ENCODE peak calls at places on chromosomes 5 and 9, in nine cellular contexts. One of them, this sample, is unnamed.

GRCh38 chr9:126702501-126703329 is 89.0 kb downstream of the LMX1B start:
- DNase-seq in kidney: peak
- DNase-seq in ovary: no peak
- DNase-seq in astrocyte: no peak
- DNase-seq in upper lobe of right lung: peak
- DNase-seq in tibial artery: no peak
- DNase-seq in left lung: no peak
- DNase-seq in right atrium auricular region: no peak
- DNase-seq in mesendoderm: peak
- DNase-seq in this sample: no peak

GRCh38 chr5:135185461-135186075 is 151.5 kb upstream of the PITX1 start:
- DNase-seq in astrocyte: peak
- DNase-seq in mesendoderm: peak
- DNase-seq in upper lobe of right lung: no peak
- DNase-seq in right atrium auricular region: peak
- DNase-seq in kidney: no peak
- DNase-seq in tibial artery: no peak
- DNase-seq in ovary: no peak
- DNase-seq in left lung: no peak
- DNase-seq in this sample: no peak

GRCh38 chr5:116572375-116573278 is 2.0 kb downstream of the SEMA6A start:
- DNase-seq in kidney: peak
- DNase-seq in upper lobe of right lung: peak
- DNase-seq in mesendoderm: peak
- DNase-seq in ovary: peak
- DNase-seq in astrocyte: no peak
- DNase-seq in tibial artery: peak
- DNase-seq in left lung: no peak
- DNase-seq in right atrium auricular region: no peak
- DNase-seq in this sample: no peak

GRCh38 chr5:178469011-178469974 is 120.9 kb downstream of the COL23A1 start:
- DNase-seq in upper lobe of right lung: no peak
- DNase-seq in tibial artery: no peak
- DNase-seq in ovary: no peak
- DNase-seq in kidney: no peak
- DNase-seq in left lung: no peak
- DNase-seq in right atrium auricular region: no peak
- DNase-seq in astrocyte: no peak
- DNase-seq in mesendoderm: no peak
- DNase-seq in this sample: no peak

GRCh38 chr5:3595102-3595961 is at the start of gene IRX1:
- DNase-seq in upper lobe of right lung: peak
- DNase-seq in astrocyte: peak
- DNase-seq in kidney: peak
- DNase-seq in tibial artery: no peak
- DNase-seq in ovary: no peak
- DNase-seq in mesendoderm: peak
- DNase-seq in right atrium auricular region: no peak
- DNase-seq in left lung: peak
- DNase-seq in this sample: no peak

GRCh38 chr5:1159341-1159675 is 42.1 kb upstream of the SLC6A19 start:
- DNase-seq in kidney: no peak
- DNase-seq in left lung: no peak
- DNase-seq in mesendoderm: no peak
- DNase-seq in right atrium auricular region: no peak
- DNase-seq in ovary: no peak
- DNase-seq in tibial artery: no peak
- DNase-seq in upper lobe of right lung: no peak
- DNase-seq in astrocyte: no peak
- DNase-seq in this sample: no peak

GRCh38 chr9:6893350-6894131 is 135.8 kb downstream of the KDM4C start:
- DNase-seq in kidney: no peak
- DNase-seq in left lung: no peak
- DNase-seq in right atrium auricular region: no peak
- DNase-seq in upper lobe of right lung: no peak
- DNase-seq in tibial artery: no peak
- DNase-seq in ovary: no peak
- DNase-seq in astrocyte: no peak
- DNase-seq in mesendoderm: no peak
- DNase-seq in this sample: no peak

GRCh38 chr9:74555015-74555414 is 57.9 kb downstream of the RORB start:
- DNase-seq in tibial artery: no peak
- DNase-seq in ovary: no peak
- DNase-seq in mesendoderm: no peak
- DNase-seq in left lung: no peak
- DNase-seq in astrocyte: no peak
- DNase-seq in kidney: no peak
- DNase-seq in right atrium auricular region: no peak
- DNase-seq in upper lobe of right lung: no peak
- DNase-seq in this sample: no peak

GRCh38 chr5:83055166-83055565 is 22.0 kb downstream of the TMEM167A start:
- DNase-seq in right atrium auricular region: no peak
- DNase-seq in tibial artery: no peak
- DNase-seq in upper lobe of right lung: no peak
- DNase-seq in mesendoderm: no peak
- DNase-seq in left lung: no peak
- DNase-seq in kidney: no peak
- DNase-seq in astrocyte: no peak
- DNase-seq in ovary: no peak
- DNase-seq in this sample: no peak

GRCh38 chr5:83721878-83722779 is 1.5 kb upstream of the HAPLN1 start:
- DNase-seq in upper lobe of right lung: peak
- DNase-seq in tibial artery: peak
- DNase-seq in kidney: peak
- DNase-seq in astrocyte: peak
- DNase-seq in right atrium auricular region: peak
- DNase-seq in ovary: peak
- DNase-seq in mesendoderm: peak
- DNase-seq in left lung: peak
- DNase-seq in this sample: no peak

GRCh38 chr5:14039063-14039462 is 94.6 kb upstream of the DNAH5 start:
- DNase-seq in left lung: no peak
- DNase-seq in mesendoderm: no peak
- DNase-seq in kidney: no peak
- DNase-seq in astrocyte: peak
- DNase-seq in tibial artery: no peak
- DNase-seq in ovary: no peak
- DNase-seq in upper lobe of right lung: no peak
- DNase-seq in right atrium auricular region: no peak
- DNase-seq in this sample: peak

GRCh38 chr5:96517294-96517693 is 84.2 kb upstream of the PCSK1 start:
- DNase-seq in ovary: no peak
- DNase-seq in left lung: no peak
- DNase-seq in astrocyte: peak
- DNase-seq in upper lobe of right lung: no peak
- DNase-seq in mesendoderm: peak
- DNase-seq in kidney: no peak
- DNase-seq in right atrium auricular region: no peak
- DNase-seq in tibial artery: no peak
- DNase-seq in this sample: no peak

GRCh38 chr5:8750100-8750499 is 795.8 kb downstream of the SEMA5A start:
- DNase-seq in tibial artery: no peak
- DNase-seq in left lung: no peak
- DNase-seq in right atrium auricular region: no peak
- DNase-seq in astrocyte: peak
- DNase-seq in upper lobe of right lung: no peak
- DNase-seq in kidney: no peak
- DNase-seq in ovary: no peak
- DNase-seq in mesendoderm: no peak
- DNase-seq in this sample: no peak

GRCh38 chr5:143527808-143528207 is 124.3 kb upstream of the NR3C1 start:
- DNase-seq in astrocyte: peak
- DNase-seq in mesendoderm: no peak
- DNase-seq in kidney: no peak
- DNase-seq in left lung: no peak
- DNase-seq in upper lobe of right lung: no peak
- DNase-seq in tibial artery: no peak
- DNase-seq in right atrium auricular region: no peak
- DNase-seq in ovary: no peak
- DNase-seq in this sample: no peak

GRCh38 chr5:172413601-172414000 is 40.7 kb downstream of the SH3PXD2B start:
- DNase-seq in ovary: no peak
- DNase-seq in astrocyte: peak
- DNase-seq in mesendoderm: no peak
- DNase-seq in tibial artery: no peak
- DNase-seq in right atrium auricular region: no peak
- DNase-seq in left lung: no peak
- DNase-seq in upper lobe of right lung: no peak
- DNase-seq in kidney: no peak
- DNase-seq in this sample: no peak

GRCh38 chr5:172410839-172411238 is 43.5 kb downstream of the SH3PXD2B start:
- DNase-seq in upper lobe of right lung: no peak
- DNase-seq in astrocyte: peak
- DNase-seq in kidney: no peak
- DNase-seq in tibial artery: no peak
- DNase-seq in right atrium auricular region: no peak
- DNase-seq in mesendoderm: no peak
- DNase-seq in ovary: no peak
- DNase-seq in left lung: no peak
- DNase-seq in this sample: no peak

GRCh38 chr5:172412724-172413260 is 41.5 kb downstream of the SH3PXD2B start:
- DNase-seq in kidney: peak
- DNase-seq in tibial artery: peak
- DNase-seq in mesendoderm: no peak
- DNase-seq in astrocyte: peak
- DNase-seq in right atrium auricular region: peak
- DNase-seq in upper lobe of right lung: peak
- DNase-seq in ovary: peak
- DNase-seq in left lung: peak
- DNase-seq in this sample: no peak

GRCh38 chr5:172410160-172410559 is 44.2 kb downstream of the SH3PXD2B start:
- DNase-seq in upper lobe of right lung: no peak
- DNase-seq in ovary: no peak
- DNase-seq in left lung: no peak
- DNase-seq in mesendoderm: no peak
- DNase-seq in astrocyte: peak
- DNase-seq in kidney: no peak
- DNase-seq in right atrium auricular region: no peak
- DNase-seq in tibial artery: no peak
- DNase-seq in this sample: no peak

GRCh38 chr5:172411423-172412111 is 42.8 kb downstream of the SH3PXD2B start:
- DNase-seq in astrocyte: no peak
- DNase-seq in kidney: no peak
- DNase-seq in right atrium auricular region: no peak
- DNase-seq in upper lobe of right lung: no peak
- DNase-seq in left lung: no peak
- DNase-seq in ovary: peak
- DNase-seq in mesendoderm: no peak
- DNase-seq in tibial artery: no peak
- DNase-seq in this sample: no peak
- H3K27ac ChIP-seq in astrocyte: peak
- H3K27ac ChIP-seq in kidney: no peak
- H3K27ac ChIP-seq in right atrium auricular region: peak
- H3K27ac ChIP-seq in upper lobe of right lung: peak
- H3K27ac ChIP-seq in left lung: peak
- H3K27ac ChIP-seq in ovary: peak
- H3K27ac ChIP-seq in mesendoderm: no peak
- H3K27ac ChIP-seq in tibial artery: peak
- H3K27ac ChIP-seq in this sample: no peak

DNA sequence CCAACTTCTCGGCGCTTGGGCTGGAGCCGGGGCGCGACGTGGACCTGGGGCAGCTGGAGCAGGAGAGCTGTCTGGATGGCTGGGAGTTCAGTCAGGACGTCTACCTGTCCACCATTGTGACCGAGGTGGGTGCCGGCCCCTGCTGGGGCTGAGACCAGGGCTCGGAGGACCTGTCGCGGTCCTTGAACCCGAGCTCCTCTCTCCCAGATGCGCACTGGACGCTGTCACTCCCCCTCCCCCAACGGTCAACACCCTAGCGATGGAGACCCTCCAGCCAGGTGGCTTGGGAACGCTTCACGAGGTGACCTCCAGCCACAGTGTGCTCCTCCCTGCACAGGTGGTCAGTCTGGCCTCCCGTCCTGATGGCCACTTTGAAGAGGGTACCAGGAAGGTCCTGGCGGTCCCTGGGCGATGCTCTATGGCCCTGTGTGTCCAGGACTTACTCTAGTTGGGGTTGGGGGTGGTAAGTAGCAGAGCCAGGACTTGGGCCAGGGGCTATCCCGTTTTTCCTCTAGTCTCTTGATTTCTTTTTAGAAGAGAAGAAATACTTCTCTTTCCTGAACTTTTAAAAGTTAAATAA is 821 bp downstream of the SLC22A5 start:
- DNase-seq in upper lobe of right lung: peak
- DNase-seq in ovary: no peak
- DNase-seq in astrocyte: no peak
- DNase-seq in tibial artery: no peak
- DNase-seq in kidney: peak
- DNase-seq in right atrium auricular region: peak
- DNase-seq in left lung: peak
- DNase-seq in mesendoderm: no peak
- DNase-seq in this sample: no peak
- H3K27ac ChIP-seq in upper lobe of right lung: peak
- H3K27ac ChIP-seq in ovary: peak
- H3K27ac ChIP-seq in astrocyte: no peak
- H3K27ac ChIP-seq in tibial artery: peak
- H3K27ac ChIP-seq in kidney: peak
- H3K27ac ChIP-seq in right atrium auricular region: peak
- H3K27ac ChIP-seq in left lung: peak
- H3K27ac ChIP-seq in mesendoderm: no peak
- H3K27ac ChIP-seq in this sample: peak

GRCh38 chr9:77440057-77440456 is 208.1 kb downstream of the GNA14 start:
- DNase-seq in left lung: no peak
- DNase-seq in kidney: no peak
- DNase-seq in right atrium auricular region: no peak
- DNase-seq in ovary: no peak
- DNase-seq in mesendoderm: peak
- DNase-seq in upper lobe of right lung: no peak
- DNase-seq in astrocyte: peak
- DNase-seq in tibial artery: no peak
- DNase-seq in this sample: no peak
- H3K27ac ChIP-seq in left lung: no peak
- H3K27ac ChIP-seq in kidney: no peak
- H3K27ac ChIP-seq in right atrium auricular region: no peak
- H3K27ac ChIP-seq in ovary: no peak
- H3K27ac ChIP-seq in mesendoderm: peak
- H3K27ac ChIP-seq in upper lobe of right lung: no peak
- H3K27ac ChIP-seq in astrocyte: peak
- H3K27ac ChIP-seq in tibial artery: no peak
- H3K27ac ChIP-seq in this sample: no peak

DNA sequence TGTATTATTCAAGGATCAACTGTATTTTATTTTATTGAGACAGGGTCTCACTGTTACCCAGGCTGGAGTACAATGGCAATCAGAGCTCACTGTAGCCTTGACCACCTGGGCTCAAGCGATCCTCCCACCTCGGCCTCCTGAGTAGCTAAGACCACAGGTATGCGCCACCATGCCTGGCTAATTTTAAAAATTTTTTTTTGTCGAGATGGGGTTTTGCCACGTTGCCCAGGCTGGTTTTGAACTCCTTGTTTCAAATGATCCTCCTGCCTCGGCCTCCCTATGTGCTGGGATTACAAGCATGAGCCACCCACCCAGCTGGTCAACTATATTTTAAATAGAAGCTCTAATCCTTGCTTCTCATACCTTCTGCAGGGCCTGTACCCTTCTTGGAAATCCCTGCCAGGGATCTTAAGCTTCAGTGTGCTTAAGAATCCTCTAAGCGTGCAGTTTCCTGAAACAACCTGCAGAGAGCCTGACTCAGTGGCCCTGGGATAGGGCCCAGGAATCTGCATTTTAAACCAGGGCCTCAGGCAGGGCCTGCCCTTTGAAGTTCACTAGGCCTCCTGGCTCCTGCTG is 2.9 kb downstream of the AKNA start:
- DNase-seq in ovary: no peak
- DNase-seq in right atrium auricular region: no peak
- DNase-seq in tibial artery: no peak
- DNase-seq in kidney: no peak
- DNase-seq in mesendoderm: no peak
- DNase-seq in astrocyte: no peak
- DNase-seq in left lung: peak
- DNase-seq in upper lobe of right lung: no peak
- DNase-seq in this sample: no peak
- H3K27ac ChIP-seq in ovary: no peak
- H3K27ac ChIP-seq in right atrium auricular region: peak
- H3K27ac ChIP-seq in tibial artery: peak
- H3K27ac ChIP-seq in kidney: peak
- H3K27ac ChIP-seq in mesendoderm: no peak
- H3K27ac ChIP-seq in astrocyte: peak
- H3K27ac ChIP-seq in left lung: peak
- H3K27ac ChIP-seq in upper lobe of right lung: peak
- H3K27ac ChIP-seq in this sample: peak